ENCODE peak calls at places on chromosomes 5 and 9, in six cellular contexts. One of them, this sample, is unnamed.

GRCh38 chr9:124480621-124480981 is 26.6 kb downstream of the NR5A1 start:
- DNase-seq in HFF-Myc: peak
- DNase-seq in sigmoid colon: no peak
- DNase-seq in skeletal muscle cell: no peak
- DNase-seq in activated naive CD8-positive, alpha-beta T cell treated with anti-CD3 and anti-CD28 coated beads, Interleukin-2, amount 50 U/mL, for 24 hours: no peak
- DNase-seq in RPMI7951: peak
- DNase-seq in this sample: no peak

GRCh38 chr5:69136296-69136695 is 30.7 kb upstream of the CCNB1 start:
- DNase-seq in activated naive CD8-positive, alpha-beta T cell treated with anti-CD3 and anti-CD28 coated beads, Interleukin-2, amount 50 U/mL, for 24 hours: no peak
- DNase-seq in RPMI7951: no peak
- DNase-seq in skeletal muscle cell: peak
- DNase-seq in sigmoid colon: no peak
- DNase-seq in HFF-Myc: no peak
- DNase-seq in this sample: no peak

GRCh38 chr5:39780341-39780740 is 355.6 kb upstream of the DAB2 start:
- DNase-seq in sigmoid colon: no peak
- DNase-seq in skeletal muscle cell: peak
- DNase-seq in activated naive CD8-positive, alpha-beta T cell treated with anti-CD3 and anti-CD28 coated beads, Interleukin-2, amount 50 U/mL, for 24 hours: no peak
- DNase-seq in HFF-Myc: no peak
- DNase-seq in RPMI7951: no peak
- DNase-seq in this sample: no peak

GRCh38 chr9:128216781-128217553 is 13.8 kb downstream of the DNM1 start:
- DNase-seq in RPMI7951: no peak
- DNase-seq in HFF-Myc: no peak
- DNase-seq in skeletal muscle cell: no peak
- DNase-seq in activated naive CD8-positive, alpha-beta T cell treated with anti-CD3 and anti-CD28 coated beads, Interleukin-2, amount 50 U/mL, for 24 hours: no peak
- DNase-seq in sigmoid colon: no peak
- DNase-seq in this sample: no peak

GRCh38 chr5:174145821-174146220 is 100.3 kb downstream of the NSG2 start:
- DNase-seq in sigmoid colon: no peak
- DNase-seq in activated naive CD8-positive, alpha-beta T cell treated with anti-CD3 and anti-CD28 coated beads, Interleukin-2, amount 50 U/mL, for 24 hours: peak
- DNase-seq in skeletal muscle cell: no peak
- DNase-seq in HFF-Myc: peak
- DNase-seq in RPMI7951: no peak
- DNase-seq in this sample: no peak

GRCh38 chr5:40683351-40683750 is 3.6 kb downstream of the PTGER4 start:
- DNase-seq in sigmoid colon: no peak
- DNase-seq in skeletal muscle cell: no peak
- DNase-seq in RPMI7951: no peak
- DNase-seq in HFF-Myc: no peak
- DNase-seq in activated naive CD8-positive, alpha-beta T cell treated with anti-CD3 and anti-CD28 coated beads, Interleukin-2, amount 50 U/mL, for 24 hours: no peak
- DNase-seq in this sample: no peak

GRCh38 chr5:69308046-69308553 is 24.5 kb downstream of the CCDC125 start:
- DNase-seq in skeletal muscle cell: no peak
- DNase-seq in sigmoid colon: no peak
- DNase-seq in RPMI7951: no peak
- DNase-seq in activated naive CD8-positive, alpha-beta T cell treated with anti-CD3 and anti-CD28 coated beads, Interleukin-2, amount 50 U/mL, for 24 hours: no peak
- DNase-seq in HFF-Myc: no peak
- DNase-seq in this sample: no peak

GRCh38 chr9:132546148-132547051 is 36.0 kb upstream of the BARHL1 start:
- DNase-seq in HFF-Myc: no peak
- DNase-seq in sigmoid colon: peak
- DNase-seq in RPMI7951: peak
- DNase-seq in skeletal muscle cell: no peak
- DNase-seq in activated naive CD8-positive, alpha-beta T cell treated with anti-CD3 and anti-CD28 coated beads, Interleukin-2, amount 50 U/mL, for 24 hours: no peak
- DNase-seq in this sample: no peak

GRCh38 chr5:1107167-1108007 is 4.5 kb downstream of the SLC12A7 start:
- DNase-seq in sigmoid colon: no peak
- DNase-seq in HFF-Myc: no peak
- DNase-seq in skeletal muscle cell: no peak
- DNase-seq in activated naive CD8-positive, alpha-beta T cell treated with anti-CD3 and anti-CD28 coated beads, Interleukin-2, amount 50 U/mL, for 24 hours: no peak
- DNase-seq in RPMI7951: no peak
- DNase-seq in this sample: peak

This sample was measured in activated CD8-positive, alpha-beta memory T cell treated with anti-CD3 and anti-CD28 coated beads for 24 hours.